ENCODE peak calls at places on chromosomes 1 and 21, in seven cellular contexts. H, D, L, Q, F, S and Z are unnamed samples.
A peak's percentile ranks its signal among the peaks of the same experiment; 100 is the strongest.

GRCh38 chr1:49728377-49728776 is 295.4 kb downstream of the AGBL4 start:
- DNase-seq in H (no peak), D (no peak), L (no peak), Q (no peak), F (no peak), S (no peak), Z (no peak)

GRCh38 chr1:174726167-174726879 is 273.4 kb upstream of the CACYBP start:
- DNase-seq in H (no peak), D (no peak), L (peak; percentile 39), Q (no peak), F (no peak), S (no peak), Z (no peak)

GRCh38 chr1:206555473-206555935 is 48.2 kb downstream of the RASSF5 start:
- DNase-seq in H (peak; percentile 79), D (no peak), L (no peak), Q (no peak), F (no peak), S (no peak), Z (no peak)

GRCh38 chr1:47431534-47431933 is 6.3 kb upstream of the FOXD2 start:
- DNase-seq in H (no peak), D (no peak), L (no peak), Q (no peak), F (no peak), S (no peak), Z (no peak)

GRCh38 chr1:181440510-181440909 is 42.8 kb upstream of the CACNA1E start:
- DNase-seq in H (no peak), D (no peak), L (no peak), Q (no peak), F (no peak), S (no peak), Z (no peak)

GRCh38 chr1:25624155-25624554 is 7.6 kb downstream of the MAN1C1 start:
- DNase-seq in H (no peak), D (no peak), L (no peak), Q (no peak), F (no peak), S (no peak), Z (no peak)

GRCh38 chr1:193486671-193487229 is 300.3 kb upstream of the B3GALT2 start:
- DNase-seq in H (no peak), D (no peak), L (no peak), Q (no peak), F (no peak), S (no peak), Z (no peak)

GRCh38 chr1:228799929-228800328 is 64.7 kb downstream of the RHOU start:
- DNase-seq in H (no peak), D (no peak), L (no peak), Q (no peak), F (no peak), S (no peak), Z (no peak)

GRCh38 chr1:38173848-38174247 is 127.3 kb upstream of the POU3F1 start:
- DNase-seq in H (no peak), D (peak; percentile 46), L (no peak), Q (no peak), F (no peak), S (no peak), Z (no peak)

GRCh38 chr1:109170051-109170775 is 43.5 kb upstream of the SARS1 start:
- DNase-seq in H (no peak), D (no peak), L (no peak), Q (no peak), F (no peak), S (no peak), Z (no peak)

GRCh38 chr1:38240626-38241025 is 194.0 kb upstream of the POU3F1 start:
- DNase-seq in H (no peak), D (no peak), L (no peak), Q (no peak), F (no peak), S (no peak), Z (no peak)

GRCh38 chr21:44836666-44837471 is 19.0 kb upstream of the SUMO3 start:
- DNase-seq in H (peak; percentile 47), D (no peak), L (peak; percentile 55), Q (no peak), F (no peak), S (no peak), Z (no peak)

GRCh38 chr1:6464915-6465314 is 1.1 kb downstream of the TNFRSF25 start:
- DNase-seq in H (no peak), D (no peak), L (no peak), Q (no peak), F (no peak), S (no peak), Z (no peak)

DNA sequence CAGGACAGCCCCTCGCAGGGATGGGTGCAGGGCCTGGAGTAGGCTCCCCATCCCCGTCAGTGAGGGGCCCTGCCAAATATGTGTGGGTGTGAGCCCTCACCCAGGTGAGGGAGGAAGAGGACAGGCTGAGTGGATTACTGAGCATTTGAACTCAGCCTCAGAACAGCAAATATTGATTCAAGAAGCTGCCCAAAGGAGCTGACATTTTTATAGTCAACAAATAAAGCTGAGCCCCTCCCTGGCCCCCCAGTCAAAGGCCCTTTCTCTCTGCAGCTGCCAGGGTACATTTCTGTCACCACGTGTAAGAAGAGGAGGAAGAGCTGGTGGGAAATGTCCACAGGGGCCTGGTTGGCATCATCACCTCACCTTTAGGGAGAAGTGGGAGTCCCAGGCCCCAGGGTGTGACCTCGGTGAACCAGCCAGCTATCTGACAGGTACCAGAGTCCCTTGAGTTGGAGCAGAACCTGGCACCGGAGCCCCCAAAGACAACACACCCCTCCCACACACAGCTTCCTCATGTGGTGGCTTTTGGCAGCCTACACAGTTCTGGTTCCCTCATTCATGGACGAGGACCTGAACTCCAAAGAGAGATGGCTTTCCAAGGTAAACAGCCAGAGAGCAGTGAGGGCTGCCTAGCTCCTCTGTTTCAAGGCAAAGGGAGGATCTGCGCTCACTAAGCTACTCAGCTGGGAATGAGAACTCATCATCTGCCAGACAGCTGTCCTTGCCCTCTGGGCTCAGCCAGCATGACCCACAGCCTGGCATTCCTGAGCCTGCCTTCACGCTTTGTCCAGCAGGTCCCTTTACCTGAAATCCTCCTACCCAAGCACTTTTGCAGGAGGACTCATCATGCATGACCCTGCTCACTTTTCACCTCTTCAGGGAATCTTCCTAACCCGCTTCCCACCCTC is 43.0 kb upstream of the TENT5C start:
- DNase-seq in H (no peak), D (no peak), L (no peak), Q (no peak), F (no peak), S (no peak), Z (no peak)
- TF ChIP-seq POLR2AphosphoS5 in H (no peak), D (no peak), L (no peak), Q (no peak), F (no peak), S (no peak), Z (no peak)

GRCh38 chr1:153565529-153566374 is at the start of gene S100A2:
- DNase-seq in H (no peak), D (peak; percentile 39), L (peak; percentile 40), Q (peak; percentile 52), F (no peak), S (no peak), Z (peak; percentile 55)
- TF ChIP-seq TAF1 in H (no peak), D (no peak), L (no peak), Q (no peak), F (no peak), S (no peak), Z (no peak)

DNA sequence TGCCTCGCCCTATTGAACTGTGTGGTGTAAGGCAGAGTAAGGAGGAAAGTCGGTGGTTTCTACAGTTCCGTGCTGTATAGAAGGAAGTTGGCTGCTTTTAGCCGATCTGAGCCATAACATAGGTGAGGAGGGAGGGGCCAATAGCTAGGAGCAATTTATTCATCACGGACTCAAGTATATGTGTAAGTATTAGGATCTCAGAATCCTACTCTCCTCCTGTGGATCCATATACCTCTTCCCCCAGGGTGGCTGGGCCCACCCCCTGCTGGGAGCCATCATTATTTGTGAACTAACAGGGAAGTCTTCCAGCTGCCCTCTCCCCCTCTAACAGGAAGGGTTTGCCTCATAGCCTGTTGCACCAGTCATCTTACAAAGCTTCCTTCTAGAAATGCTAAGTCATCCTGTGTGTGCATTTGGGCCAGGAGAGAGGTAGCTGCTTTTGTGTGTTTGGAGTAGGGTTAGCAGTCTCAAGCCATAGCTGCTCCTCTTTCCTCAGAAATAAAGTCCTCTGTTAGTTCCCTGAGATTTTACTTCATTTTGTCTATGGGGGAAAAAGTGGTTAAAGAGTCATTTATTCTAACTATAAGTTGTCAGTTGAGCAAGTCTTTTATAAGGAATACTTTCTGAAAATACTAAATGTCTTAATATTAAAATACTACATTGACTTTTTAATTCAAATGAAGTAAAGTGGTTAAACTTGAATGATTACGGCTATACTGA is 14.9 kb upstream of the CENPS start:
- DNase-seq in H (peak; percentile 77), D (no peak), L (peak; percentile 24), Q (no peak), F (no peak), S (no peak), Z (no peak)
- TF ChIP-seq POLR2AphosphoS5 in H (peak; percentile 64), D (no peak), L (no peak), Q (no peak), F (no peak), S (no peak), Z (no peak)

DNA sequence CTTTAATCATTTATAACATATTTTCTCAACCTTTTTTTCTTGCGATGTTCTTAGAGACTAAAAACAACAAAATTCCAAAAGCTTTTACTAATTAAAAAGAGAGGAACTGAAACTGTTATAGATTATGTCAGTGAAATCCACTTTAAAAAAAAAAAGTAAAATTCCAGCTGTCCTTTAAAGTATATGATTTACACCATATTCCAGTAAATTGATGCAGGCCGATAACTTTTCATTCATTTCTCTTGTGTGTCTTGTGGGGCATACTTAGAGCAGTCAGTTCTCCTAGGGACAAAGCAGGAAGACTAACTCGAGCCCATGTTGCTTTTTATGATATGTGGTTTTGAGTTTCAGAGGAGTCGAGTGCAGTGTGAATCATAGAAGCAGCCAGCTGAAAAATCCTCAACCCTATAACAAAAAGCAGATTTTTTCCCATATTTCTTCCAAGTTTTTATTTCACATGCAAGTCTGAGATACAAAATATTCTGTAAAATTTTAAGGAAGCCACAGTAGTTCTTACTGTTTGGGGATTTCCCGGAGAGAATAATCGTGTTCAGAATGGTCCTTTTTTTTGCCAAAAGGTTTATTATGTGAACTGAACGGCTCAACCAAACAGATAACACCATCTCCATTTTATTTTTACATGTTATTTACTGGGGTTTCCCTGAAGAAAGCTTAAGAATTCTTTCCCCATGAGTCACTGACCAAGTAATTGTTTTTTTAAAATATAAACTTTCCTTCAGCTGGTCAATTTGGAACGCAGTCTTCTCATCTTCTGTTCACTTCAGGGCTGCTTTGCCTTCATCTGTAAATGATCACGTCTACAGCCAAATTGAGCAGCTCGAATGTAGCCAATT is 77.0 kb upstream of the C1orf105 start:
- DNase-seq in H (no peak), D (no peak), L (no peak), Q (no peak), F (no peak), S (no peak), Z (no peak)
- TF ChIP-seq TAF1 in H (no peak), D (no peak), L (no peak), Q (no peak), F (no peak), S (no peak), Z (no peak)

DNA sequence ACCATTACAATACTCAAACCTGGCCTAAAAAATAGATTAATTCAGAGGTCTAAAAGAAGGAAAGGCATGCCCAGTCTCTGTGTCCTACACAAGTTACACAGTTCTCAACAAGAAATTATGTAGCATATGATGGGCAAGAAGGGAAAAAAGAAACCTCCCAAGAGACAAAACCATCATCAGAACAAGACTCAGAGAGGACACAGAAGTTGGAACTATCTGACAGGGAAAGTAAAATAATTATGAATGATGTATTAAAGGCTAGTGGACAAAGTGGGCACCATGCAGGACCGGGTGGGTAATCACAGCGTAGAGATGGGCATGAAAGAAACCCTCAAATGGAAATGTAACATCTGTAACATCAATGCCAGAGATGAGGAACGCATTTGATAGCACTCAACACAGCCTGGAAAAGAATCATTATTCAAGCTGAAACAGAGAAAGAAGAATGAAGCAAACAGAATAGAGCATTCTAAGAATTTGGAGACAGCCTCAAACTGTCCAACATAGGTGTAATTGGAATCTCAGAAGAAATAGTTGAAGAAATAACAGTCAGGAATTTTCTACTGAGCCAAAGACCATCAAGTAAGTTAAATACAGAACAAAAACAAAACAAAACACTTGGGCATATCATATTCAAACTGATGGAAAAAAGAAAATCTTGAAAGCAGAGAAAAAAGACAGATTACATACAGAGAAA is 29.7 kb downstream of the PER3 start:
- DNase-seq in H (no peak), D (no peak), L (no peak), Q (no peak), F (no peak), S (no peak), Z (no peak)
- TF ChIP-seq POLR2AphosphoS5 in H (no peak), D (no peak), L (no peak), Q (no peak), F (no peak), S (no peak), Z (no peak)